ENCODE peak calls at places on chromosomes 16 and 17, in five cellular contexts. T is NCI-H1105; C is effector memory CD8-positive, alpha-beta T cell; B is posterior cingulate gyrus; V is stimulated activated CD8-positive, alpha-beta memory T cell treated with anti-CD3 and anti-CD28 coated beads, Interleukin-7, amount 100 ng/mL, for 4 hours. M is an unnamed sample.

GRCh38 chr16:3825940-3826339 is 54.6 kb downstream of the CREBBP start:
- DNase-seq in T (no peak), C (no peak), B (no peak), V (no peak), M (no peak)

GRCh38 chr17:692116-692515 is 22.5 kb downstream of the VPS53 start:
- DNase-seq in T (no peak), C (no peak), B (no peak), V (no peak), M (no peak)

GRCh38 chr17:2025622-2026309 is 632 bp upstream of the RTN4RL1 start:
- DNase-seq in T (peak), C (no peak), B (peak), V (no peak), M (no peak)

GRCh38 chr16:28981517-28981916 is 3.3 kb upstream of the LAT start:
- DNase-seq in T (no peak), C (no peak), B (no peak), V (no peak), M (no peak)

GRCh38 chr16:49928176-49928892 is 72.4 kb upstream of the ZNF423 start:
- DNase-seq in T (no peak), C (no peak), B (no peak), V (no peak), M (no peak)

GRCh38 chr16:29312835-29313558 is 93.5 kb downstream of the NPIPB11 start:
- DNase-seq in T (no peak), C (no peak), B (no peak), V (no peak), M (no peak)

GRCh38 chr16:57187508-57187854 is 1.4 kb downstream of the RSPRY1 start:
- DNase-seq in T (no peak), C (peak), B (no peak), V (no peak), M (no peak)

GRCh38 chr17:61386251-61386650 is 13.4 kb upstream of the TBX2 start:
- DNase-seq in T (no peak), C (no peak), B (no peak), V (no peak), M (no peak)

GRCh38 chr17:49422714-49423113 is 8.0 kb upstream of the PHB1 start:
- DNase-seq in T (no peak), C (no peak), B (no peak), V (no peak), M (no peak)

GRCh38 chr17:62649570-62649969 is 22.1 kb downstream of the MRC2 start:
- DNase-seq in T (no peak), C (no peak), B (no peak), V (no peak), M (no peak)

GRCh38 chr17:66190738-66191606 is 961 bp downstream of the CEP112 start:
- DNase-seq in T (no peak), C (no peak), B (no peak), V (no peak), M (no peak)

GRCh38 chr16:2803545-2804195 is 5.4 kb downstream of the PRSS41 start:
- DNase-seq in T (no peak), C (no peak), B (no peak), V (no peak), M (no peak)

GRCh38 chr17:8488931-8489330 is 53.2 kb downstream of the NDEL1 start:
- DNase-seq in T (no peak), C (no peak), B (no peak), V (no peak), M (peak)